ENCODE peak calls at places on chromosomes 5 and 9, in ten cellular contexts. L is mammary epithelial cell, V is SK-N-SH, Q is heart left ventricle, D is transverse colon, M is body of pancreas, F is gastrocnemius medialis, C is lower lobe of right lung, I is Panc1, O is AG04450. H is an unnamed sample.

GRCh38 chr5:30355675-30356074 is 837.8 kb upstream of the CDH6 start:
- DNase-seq in D (no peak), O (no peak), L (no peak), Q (no peak), M (no peak), F (no peak), C (no peak), V (no peak), I (peak), H (no peak)

GRCh38 chr9:98931990-98932389 is 11.7 kb upstream of the COL15A1 start:
- DNase-seq in O (no peak), I (no peak), M (no peak), Q (no peak), D (no peak), V (no peak), C (no peak), F (no peak), L (no peak), H (no peak)

GRCh38 chr9:76521244-76521673 is 62.3 kb downstream of the GCNT1 start:
- DNase-seq in V (no peak), O (no peak), L (peak), M (no peak), D (no peak), I (no peak), Q (no peak), F (no peak), C (no peak), H (no peak)

GRCh38 chr9:101848485-101848919 is 110.1 kb upstream of the GRIN3A start:
- DNase-seq in V (no peak), M (no peak), I (no peak), F (no peak), D (peak), C (no peak), Q (no peak), O (no peak), L (no peak), H (no peak)

GRCh38 chr9:103816146-103816545 is 278.0 kb upstream of the SMC2 start:
- DNase-seq in Q (no peak), V (no peak), I (no peak), M (no peak), C (no peak), D (no peak), L (no peak), O (no peak), F (no peak), H (no peak)

GRCh38 chr9:135251996-135252760 is 164.7 kb downstream of the OLFM1 start:
- DNase-seq in M (no peak), C (peak), D (no peak), O (no peak), L (no peak), V (no peak), F (no peak), I (no peak), Q (no peak), H (peak)

GRCh38 chr5:68711311-68712200 is 382.3 kb upstream of the SLC30A5 start:
- DNase-seq in M (no peak), V (no peak), O (no peak), Q (no peak), C (no peak), I (no peak), F (no peak), D (no peak), L (no peak), H (no peak)

GRCh38 chr5:141691867-141692532 is 10.0 kb upstream of the ARAP3 start:
- DNase-seq in L (peak), M (peak), V (peak), O (peak), C (peak), F (peak), Q (peak), D (peak), I (peak), H (peak)

GRCh38 chr5:181223041-181223728 is at the start of gene TRIM41:
- DNase-seq in Q (peak), D (peak), C (peak), L (peak), M (peak), F (peak), O (peak), I (peak), V (peak), H (peak)

GRCh38 chr5:83540783-83541182 is 69.2 kb downstream of the VCAN start:
- DNase-seq in O (no peak), I (no peak), M (no peak), L (no peak), V (no peak), C (no peak), Q (no peak), D (no peak), F (no peak), H (no peak)

GRCh38 chr5:55692509-55692908 is 19.6 kb downstream of the SLC38A9 start:
- DNase-seq in V (no peak), I (no peak), M (no peak), C (no peak), L (no peak), F (no peak), D (no peak), Q (no peak), O (no peak), H (no peak)

GRCh38 chr9:23220171-23220570 is 605.9 kb downstream of the ELAVL2 start:
- DNase-seq in F (no peak), L (no peak), M (no peak), O (no peak), Q (no peak), D (no peak), I (no peak), V (no peak), C (no peak), H (no peak)

GRCh38 chr9:79581794-79582193 is 10.0 kb downstream of the TLE4 start:
- DNase-seq in F (no peak), L (peak), V (no peak), Q (no peak), C (no peak), O (peak), I (no peak), D (no peak), M (no peak), H (no peak)

GRCh38 chr9:129697111-129697955 is 31.9 kb downstream of the PRRX2 start:
- DNase-seq in F (no peak), V (peak), M (peak), O (peak), Q (peak), L (no peak), D (peak), C (no peak), I (no peak), H (no peak)

GRCh38 chr5:76426391-76426802 is 23.3 kb downstream of the IQGAP2 start:
- DNase-seq in V (no peak), Q (no peak), L (no peak), I (no peak), O (no peak), M (no peak), D (no peak), C (no peak), F (no peak), H (no peak)

GRCh38 chr5:6757414-6757969 is 44.3 kb downstream of the TENT4A start:
- DNase-seq in V (no peak), D (no peak), C (no peak), F (no peak), M (no peak), I (no peak), Q (no peak), L (no peak), O (no peak), H (no peak)

GRCh38 chr5:37837101-37838032 is 2.5 kb downstream of the GDNF start:
- DNase-seq in L (peak), C (peak), O (peak), V (peak), I (peak), D (peak), M (peak), Q (peak), F (peak), H (peak)

GRCh38 chr9:116149844-116150243 is 3.7 kb upstream of the PAPPA start:
- DNase-seq in F (no peak), O (no peak), V (peak), C (no peak), L (no peak), Q (no peak), I (no peak), M (peak), D (peak), H (no peak)

GRCh38 chr9:78072586-78073199 is 41.1 kb upstream of the GNAQ start:
- DNase-seq in Q (no peak), L (no peak), V (no peak), C (no peak), I (no peak), O (no peak), F (no peak), M (no peak), D (no peak), H (no peak)

GRCh38 chr5:107028938-107029337 is 641.8 kb downstream of the EFNA5 start:
- DNase-seq in I (no peak), O (no peak), F (no peak), C (no peak), V (no peak), L (no peak), D (no peak), Q (no peak), M (no peak), H (no peak)

GRCh38 chr9:91162784-91163440 is 198.8 kb downstream of the AUH start:
- DNase-seq in F (peak), L (no peak), Q (peak), I (no peak), C (peak), V (no peak), O (no peak), M (peak), D (peak), H (peak)

GRCh38 chr5:115813719-115814118 is 2.7 kb downstream of the CDO1 start:
- DNase-seq in L (no peak), D (no peak), V (no peak), M (no peak), F (no peak), O (no peak), C (no peak), Q (no peak), I (no peak), H (no peak)

GRCh38 chr5:176533894-176534611 is 3.1 kb downstream of the RNF44 start:
- DNase-seq in Q (peak), M (peak), I (no peak), C (peak), L (peak), D (peak), F (no peak), V (no peak), O (no peak), H (peak)

GRCh38 chr5:98454407-98454806 is 319.1 kb upstream of the RGMB start:
- DNase-seq in Q (no peak), F (no peak), L (peak), M (no peak), D (no peak), O (no peak), V (no peak), I (no peak), C (no peak), H (no peak)

GRCh38 chr5:123098767-123099513 is 9.9 kb downstream of the PRDM6 start:
- DNase-seq in I (no peak), F (no peak), V (peak), C (no peak), L (no peak), O (no peak), M (no peak), D (no peak), Q (no peak), H (no peak)

GRCh38 chr5:137561572-137561971 is 62.4 kb upstream of the SPOCK1 start:
- DNase-seq in Q (no peak), V (no peak), O (no peak), F (no peak), M (no peak), C (no peak), I (no peak), D (no peak), L (peak), H (no peak)

GRCh38 chr9:110206388-110206787 is 1.6 kb downstream of the C9orf152 start:
- DNase-seq in O (no peak), F (no peak), D (no peak), I (no peak), C (peak), L (no peak), Q (no peak), V (no peak), M (no peak), H (peak)

GRCh38 chr5:166909040-166909439 is 1382.4 kb upstream of the WWC1 start:
- DNase-seq in I (no peak), C (no peak), F (no peak), D (no peak), V (no peak), O (no peak), M (no peak), Q (no peak), L (peak), H (no peak)

GRCh38 chr9:68779558-68780376 is 74.7 kb downstream of the PIP5K1B start:
- DNase-seq in O (peak), M (peak), I (peak), Q (peak), L (peak), D (peak), V (peak), C (peak), F (peak), H (peak)

GRCh38 chr5:175902013-175902412 is 30.6 kb downstream of the CPLX2 start:
- DNase-seq in F (no peak), O (no peak), Q (no peak), I (no peak), V (no peak), C (no peak), L (no peak), D (no peak), M (no peak), H (no peak)

GRCh38 chr9:75642522-75642921 is 248.0 kb upstream of the PCSK5 start:
- DNase-seq in Q (no peak), V (no peak), L (no peak), C (no peak), I (no peak), F (no peak), D (no peak), O (no peak), M (no peak), H (no peak)

GRCh38 chr5:142821733-142822487 is 51.7 kb downstream of the ARHGAP26 start:
- DNase-seq in I (peak), L (peak), V (no peak), D (no peak), M (no peak), Q (no peak), C (no peak), F (no peak), O (peak), H (no peak)

GRCh38 chr5:78361226-78361993 is 993 bp downstream of the SCAMP1 start:
- DNase-seq in D (peak), O (no peak), M (peak), V (peak), C (no peak), L (peak), F (peak), I (peak), Q (peak), H (peak)

DNA sequence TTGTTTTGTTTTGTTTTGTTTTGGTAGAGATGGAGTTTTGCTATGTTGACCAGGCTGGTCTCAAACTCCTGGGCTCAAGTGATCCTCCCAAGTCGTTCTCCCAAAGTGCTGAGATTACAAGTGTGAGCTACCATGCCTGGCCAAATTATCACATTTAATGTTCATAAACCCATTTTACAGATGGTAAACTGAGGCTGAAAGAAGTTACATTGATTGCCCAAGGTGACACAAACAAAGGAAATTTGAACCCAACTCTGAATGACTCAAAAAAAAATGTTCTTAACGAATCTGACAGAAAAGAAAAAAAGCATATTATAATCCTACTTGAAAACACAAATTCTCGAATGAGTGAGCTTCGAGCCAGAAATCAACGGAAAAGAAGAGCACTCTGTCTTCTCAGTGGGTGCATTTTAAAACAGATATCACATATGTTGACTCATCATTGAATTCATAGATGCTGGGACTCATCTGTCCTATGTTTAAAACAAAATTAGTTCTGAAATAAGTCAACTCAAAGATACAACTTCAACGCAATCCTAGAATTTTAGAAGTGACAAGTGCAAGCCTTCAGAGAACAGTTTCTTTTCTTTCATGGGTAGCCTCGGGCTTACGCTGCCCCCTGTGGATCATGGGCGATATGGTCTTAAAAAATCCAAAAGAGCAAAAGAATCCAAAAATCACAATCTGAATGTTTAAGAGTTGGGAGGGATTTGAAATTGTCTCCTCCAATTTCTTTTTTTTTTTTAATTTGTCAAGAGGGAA is 28.4 kb downstream of the TIMD4 start:
- DNase-seq in C (no peak), F (no peak), L (no peak), I (peak), D (peak), Q (no peak), O (no peak), V (peak), M (peak), H (no peak)
- TF ChIP-seq CTCF in C (peak), F (peak), L (no peak), I (peak), D (peak), Q (peak), O (no peak), V (peak), M (no peak), H (peak)

DNA sequence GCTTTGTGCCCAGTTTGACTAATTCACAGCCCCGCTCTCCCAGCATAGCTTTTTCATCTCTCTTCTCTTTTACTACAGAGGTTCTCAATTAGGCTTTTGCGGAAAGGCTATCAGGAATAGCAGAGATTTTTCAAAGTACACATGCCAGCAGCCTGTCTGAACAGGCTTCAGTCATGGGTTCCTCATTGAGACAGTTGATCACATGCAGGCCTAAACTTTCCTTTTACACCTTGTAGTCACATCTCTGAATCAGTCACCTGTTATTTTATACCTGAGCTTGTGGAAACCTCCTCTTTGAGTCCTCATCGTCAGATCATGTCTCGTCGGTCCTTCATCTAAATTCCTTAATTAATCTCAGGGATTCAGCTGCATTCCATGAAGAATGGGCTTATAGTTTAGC is 140.7 kb downstream of the NPR3 start:
- DNase-seq in I (no peak), V (no peak), L (no peak), M (no peak), F (no peak), D (no peak), O (no peak), C (no peak), Q (no peak), H (no peak)
- H3K27ac ChIP-seq in I (no peak), V (peak), L (no peak), M (no peak), F (no peak), D (no peak), O (no peak), C (no peak), Q (no peak), H (no peak)

GRCh38 chr5:148585988-148586387 is 68.3 kb downstream of the HTR4 start:
- DNase-seq in I (no peak), M (peak), F (no peak), V (no peak), C (no peak), D (no peak), O (no peak), Q (no peak), L (no peak), H (no peak)
- TF ChIP-seq CTCF in I (peak), M (no peak), F (no peak), V (peak), C (no peak), D (no peak), O (no peak), Q (no peak), L (peak), H (no peak)

GRCh38 chr5:161847447-161847846 is 473 bp upstream of the GABRA1 start:
- DNase-seq in D (no peak), F (no peak), I (no peak), Q (no peak), M (no peak), O (no peak), L (no peak), V (no peak), C (no peak), H (no peak)

GRCh38 chr5:161846731-161847130 is 1.2 kb upstream of the GABRA1 start:
- DNase-seq in L (peak), I (no peak), Q (no peak), C (no peak), F (no peak), D (no peak), O (no peak), M (peak), V (no peak), H (no peak)

GRCh38 chr5:161847896-161848510 is at the start of gene GABRA1:
- DNase-seq in C (no peak), F (no peak), O (no peak), Q (no peak), I (no peak), D (no peak), L (no peak), V (no peak), M (no peak), H (no peak)

GRCh38 chr5:161850491-161850890 is 2.6 kb downstream of the GABRA1 start:
- DNase-seq in O (no peak), D (no peak), M (no peak), I (no peak), Q (no peak), L (no peak), C (no peak), V (no peak), F (no peak), H (no peak)

DNA sequence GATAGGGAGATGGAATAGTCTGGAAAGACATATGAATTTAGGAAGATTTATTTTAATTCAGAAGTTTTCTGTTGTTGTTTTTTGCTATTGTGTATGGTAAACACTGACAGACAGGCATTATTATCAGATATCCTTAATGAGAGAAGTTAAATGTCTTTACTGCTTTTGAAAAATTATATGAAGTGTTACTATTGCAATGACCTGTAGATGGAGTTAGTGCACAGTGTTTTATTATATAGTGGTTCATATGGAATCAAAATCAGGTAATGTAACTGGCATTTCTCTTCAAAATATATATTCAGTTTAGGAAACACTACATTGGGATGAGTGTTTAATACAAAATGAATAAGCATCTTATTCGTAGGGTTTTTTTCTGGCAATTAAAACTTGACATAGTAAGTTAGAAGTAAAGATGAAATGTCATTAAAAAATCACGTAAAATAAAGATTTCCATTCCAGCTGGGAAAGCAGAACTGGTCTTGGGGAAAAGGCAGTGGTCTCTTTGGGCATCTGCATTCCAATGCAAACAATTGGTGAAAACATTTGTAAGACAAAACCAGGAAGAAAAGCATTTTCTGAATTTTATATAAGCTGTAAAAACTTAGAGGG is 3.9 kb downstream of the GABRA1 start:
- DNase-seq in Q (no peak), L (no peak), M (no peak), O (no peak), F (no peak), I (no peak), D (no peak), C (no peak), V (peak), H (no peak)
- H3K27ac ChIP-seq in Q (no peak), L (no peak), M (no peak), O (no peak), F (no peak), I (no peak), D (no peak), C (no peak), V (no peak), H (no peak)

GRCh38 chr5:169668732-169669131 is 31.7 kb downstream of the DOCK2 start:
- DNase-seq in M (no peak), I (no peak), L (no peak), D (no peak), F (no peak), O (no peak), V (peak), Q (no peak), C (no peak), H (no peak)
- TF ChIP-seq CTCF in M (no peak), I (no peak), L (no peak), D (no peak), F (no peak), O (no peak), V (peak), Q (no peak), C (no peak), H (no peak)